ENCODE peak calls at places on chromosomes 11 and 22, in ten cellular contexts. D, R, U, W, N, T, J, A, X and Q are unnamed samples.

GRCh38 chr22:27110985-27111451 is 453.6 kb downstream of the MIAT start:
- DNase-seq in D (no peak), R (no peak), U (no peak), W (no peak), N (peak), T (no peak), J (no peak), A (no peak), X (peak), Q (no peak)

GRCh38 chr22:38947321-38948112 is 9.9 kb upstream of the APOBEC3A start:
- DNase-seq in D (no peak), R (no peak), U (no peak), W (no peak), N (no peak), T (peak), J (no peak), A (peak), X (no peak), Q (no peak)

GRCh38 chr11:88603499-88603898 is 266.0 kb upstream of the CTSC start:
- DNase-seq in D (no peak), R (no peak), U (no peak), W (no peak), N (no peak), T (no peak), J (no peak), A (no peak), X (peak), Q (no peak)

GRCh38 chr11:60125962-60126585 is 37.6 kb downstream of the MS4A2 start:
- DNase-seq in D (no peak), R (no peak), U (no peak), W (no peak), N (no peak), T (no peak), J (no peak), A (no peak), X (no peak), Q (no peak)

GRCh38 chr11:58286249-58286648 is 18.2 kb upstream of the OR10W1 start:
- DNase-seq in D (peak), R (peak), U (no peak), W (no peak), N (peak), T (no peak), J (no peak), A (peak), X (peak), Q (no peak)

GRCh38 chr11:45994421-45995341 is 72.2 kb downstream of the LARGE2 start:
- DNase-seq in D (no peak), R (no peak), U (no peak), W (no peak), N (peak), T (no peak), J (no peak), A (no peak), X (peak), Q (peak)

GRCh38 chr22:47382164-47382890 is 619.9 kb downstream of the TBC1D22A start:
- DNase-seq in D (no peak), R (no peak), U (peak), W (no peak), N (no peak), T (no peak), J (no peak), A (no peak), X (no peak), Q (no peak)

GRCh38 chr11:79241205-79241604 is 199.6 kb downstream of the TENM4 start:
- DNase-seq in D (no peak), R (no peak), U (no peak), W (no peak), N (no peak), T (peak), J (no peak), A (no peak), X (no peak), Q (no peak)

GRCh38 chr11:12157241-12157661 is 46.9 kb downstream of the MICAL2 start:
- DNase-seq in D (no peak), R (no peak), U (no peak), W (no peak), N (no peak), T (peak), J (no peak), A (no peak), X (peak), Q (no peak)

GRCh38 chr11:10150800-10151199 is 143.2 kb downstream of the SBF2 start:
- DNase-seq in D (no peak), R (no peak), U (no peak), W (no peak), N (no peak), T (no peak), J (no peak), A (no peak), X (no peak), Q (no peak)

GRCh38 chr22:40415531-40416266 is 45.3 kb downstream of the SGSM3 start:
- DNase-seq in D (no peak), R (peak), U (no peak), W (no peak), N (no peak), T (no peak), J (peak), A (peak), X (peak), Q (no peak)

GRCh38 chr22:22357024-22357868 is 112.7 kb downstream of the VPREB1 start:
- DNase-seq in D (peak), R (peak), U (peak), W (no peak), N (peak), T (no peak), J (peak), A (peak), X (peak), Q (peak)
- TF ChIP-seq CTCF in D (peak), R (peak), U (peak), W (peak), N (peak), T (peak), J (peak), A (peak), X (peak), Q (peak)

DNA sequence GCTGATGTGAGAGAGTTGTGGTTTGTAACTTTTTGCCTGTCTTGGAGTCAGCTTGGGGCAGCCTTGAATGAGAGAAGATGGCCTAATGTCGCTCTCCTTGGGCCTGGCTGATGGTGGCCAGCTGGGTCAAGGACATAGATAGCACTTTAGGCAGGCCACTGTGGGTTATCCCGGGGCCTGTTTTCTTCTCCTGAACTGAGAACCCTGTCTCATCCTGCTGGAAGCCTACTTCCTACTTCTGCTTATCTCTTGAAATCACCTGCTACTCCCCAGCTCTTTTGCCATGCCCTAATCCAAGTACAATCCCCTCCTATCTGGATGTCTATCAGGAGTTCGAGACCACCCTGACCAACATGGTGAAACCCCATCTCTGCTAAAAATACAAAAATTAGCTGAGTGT is 49.5 kb downstream of the OSBP2 start:
- DNase-seq in D (no peak), R (no peak), U (no peak), W (no peak), N (no peak), T (no peak), J (no peak), A (no peak), X (no peak), Q (no peak)
- TF ChIP-seq CTCF in D (no peak), R (no peak), U (no peak), W (no peak), N (no peak), T (no peak), J (no peak), A (no peak), X (no peak), Q (no peak)

GRCh38 chr11:82043316-82043715 is 690.3 kb downstream of the FAM181B start:
- DNase-seq in D (no peak), R (no peak), U (no peak), W (no peak), N (no peak), T (no peak), J (no peak), A (no peak), X (peak), Q (no peak)

GRCh38 chr11:82041764-82042163 is 691.9 kb downstream of the FAM181B start:
- DNase-seq in D (no peak), R (no peak), U (no peak), W (no peak), N (no peak), T (no peak), J (no peak), A (no peak), X (no peak), Q (no peak)

GRCh38 chr11:82038151-82038550 is 695.5 kb downstream of the FAM181B start:
- DNase-seq in D (no peak), R (no peak), U (no peak), W (no peak), N (no peak), T (no peak), J (no peak), A (no peak), X (no peak), Q (no peak)
- TF ChIP-seq CTCF in D (no peak), R (no peak), U (no peak), W (no peak), N (no peak), T (no peak), J (no peak), A (no peak), X (peak), Q (no peak)

GRCh38 chr22:48739348-48740085 is 1088.2 kb downstream of the BRD1 start:
- DNase-seq in D (no peak), R (no peak), U (no peak), W (peak), N (no peak), T (no peak), J (peak), A (no peak), X (no peak), Q (no peak)
- TF ChIP-seq CTCF in D (no peak), R (no peak), U (no peak), W (no peak), N (no peak), T (no peak), J (no peak), A (no peak), X (no peak), Q (no peak)

DNA sequence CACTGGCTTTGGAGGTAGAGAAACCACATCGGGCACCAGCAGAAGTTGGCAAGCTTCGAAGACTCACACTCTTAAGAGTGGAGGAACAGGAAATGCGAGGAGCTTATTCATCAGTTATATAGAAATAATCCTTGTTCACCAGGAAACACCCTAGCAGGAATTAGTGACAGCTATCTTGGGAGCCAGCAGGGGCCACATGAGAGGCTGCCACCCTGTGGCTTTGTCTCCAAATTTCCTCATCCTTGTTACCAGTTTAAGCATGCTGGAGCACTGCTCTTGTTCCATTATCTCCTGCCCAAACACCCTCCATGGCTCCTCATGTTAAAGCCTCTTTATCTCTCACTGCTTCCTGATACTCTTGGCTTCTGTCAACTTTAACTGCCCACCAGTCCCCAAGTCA is 131.0 kb downstream of the PLEKHA7 start:
- DNase-seq in D (no peak), R (no peak), U (no peak), W (no peak), N (no peak), T (no peak), J (no peak), A (peak), X (no peak), Q (no peak)
- TF ChIP-seq CTCF in D (no peak), R (no peak), U (no peak), W (no peak), N (peak), T (no peak), J (no peak), A (no peak), X (peak), Q (no peak)

DNA sequence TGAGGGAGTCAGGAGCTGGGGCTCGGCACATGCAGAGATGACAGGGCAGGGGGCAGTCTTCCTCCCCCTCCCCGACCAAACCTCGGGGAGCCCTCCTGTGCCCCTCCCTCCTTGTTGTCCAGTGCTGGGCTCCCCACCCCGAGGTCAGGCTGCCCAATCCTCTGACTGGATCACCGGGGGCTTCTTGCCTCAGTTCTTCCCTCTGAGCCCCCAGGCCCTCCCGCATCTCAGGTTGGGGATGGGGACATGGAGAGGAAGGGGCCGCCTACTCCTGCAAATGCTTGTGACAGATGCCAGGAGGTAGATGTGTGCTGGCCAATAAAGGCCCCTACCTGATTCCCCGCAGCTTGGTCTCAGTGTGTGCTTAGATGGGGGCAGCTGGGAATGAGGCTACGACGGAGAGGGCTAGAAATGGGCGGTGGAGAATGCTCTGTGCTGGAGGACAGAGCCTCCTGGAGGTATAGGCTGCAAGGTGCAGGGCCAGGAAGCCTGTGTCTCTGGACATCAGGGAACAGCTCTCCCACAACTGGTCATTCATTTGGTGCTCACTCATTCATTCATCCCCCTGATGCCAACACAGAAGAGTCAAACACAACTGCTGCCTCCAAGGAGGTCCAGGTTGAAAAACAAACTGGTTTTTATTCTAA is 8.4 kb downstream of the RHBDD3 start:
- DNase-seq in D (no peak), R (no peak), U (no peak), W (no peak), N (no peak), T (no peak), J (no peak), A (no peak), X (peak), Q (no peak)
- TF ChIP-seq CTCF in D (no peak), R (no peak), U (no peak), W (no peak), N (peak), T (no peak), J (no peak), A (no peak), X (peak), Q (peak)